ENCODE peak calls at places on chromosomes 1 and 21, in ten cellular contexts. O, H, R, P, I, U, N, F, Q and D are unnamed samples.

GRCh38 chr1:41870076-41870562 is 48.6 kb downstream of the HIVEP3 start:
- DNase-seq in O (no peak), H (no peak), R (no peak), P (no peak), I (no peak), U (no peak), N (no peak), F (no peak), Q (no peak), D (no peak)

GRCh38 chr1:175671066-175671465 is 72.3 kb downstream of the TNR start:
- DNase-seq in O (no peak), H (no peak), R (no peak), P (no peak), I (no peak), U (no peak), N (no peak), F (no peak), Q (no peak), D (no peak)

GRCh38 chr1:94614168-94614815 is 72.7 kb upstream of the F3 start:
- DNase-seq in O (no peak), H (no peak), R (no peak), P (no peak), I (no peak), U (no peak), N (no peak), F (no peak), Q (no peak), D (no peak)

GRCh38 chr1:10857689-10858088 is 61.2 kb upstream of the CASZ1 start:
- DNase-seq in O (no peak), H (no peak), R (no peak), P (no peak), I (no peak), U (no peak), N (no peak), F (no peak), Q (no peak), D (peak)

GRCh38 chr1:159826436-159827101 is at the start of gene SLAMF8:
- DNase-seq in O (no peak), H (peak), R (no peak), P (peak), I (no peak), U (no peak), N (no peak), F (peak), Q (no peak), D (no peak)

GRCh38 chr1:53324728-53325297 is 3.1 kb downstream of the LRP8 start:
- DNase-seq in O (no peak), H (no peak), R (no peak), P (peak), I (no peak), U (peak), N (no peak), F (no peak), Q (no peak), D (no peak)

GRCh38 chr1:43358121-43358745 is 548 bp upstream of the CDC20 start:
- DNase-seq in O (no peak), H (peak), R (peak), P (peak), I (no peak), U (no peak), N (no peak), F (peak), Q (no peak), D (no peak)

GRCh38 chr1:209823143-209824041 is 4.4 kb upstream of the UTP25 start:
- DNase-seq in O (no peak), H (peak), R (peak), P (no peak), I (no peak), U (no peak), N (no peak), F (peak), Q (no peak), D (peak)

GRCh38 chr1:24392982-24393645 is 20.5 kb downstream of the STPG1 start:
- DNase-seq in O (no peak), H (no peak), R (no peak), P (no peak), I (no peak), U (no peak), N (no peak), F (no peak), Q (no peak), D (no peak)

GRCh38 chr21:32046191-32046590 is 173.4 kb downstream of the HUNK start:
- DNase-seq in O (no peak), H (no peak), R (no peak), P (no peak), I (no peak), U (no peak), N (no peak), F (no peak), Q (no peak), D (no peak)

GRCh38 chr1:65792671-65793358 is at the start of gene PDE4B:
- DNase-seq in O (no peak), H (no peak), R (peak), P (no peak), I (no peak), U (peak), N (no peak), F (no peak), Q (no peak), D (no peak)

GRCh38 chr1:1245178-1245839 is 1.2 kb downstream of the C1QTNF12 start:
- DNase-seq in O (no peak), H (no peak), R (no peak), P (no peak), I (no peak), U (peak), N (no peak), F (no peak), Q (no peak), D (no peak)

GRCh38 chr1:17930635-17931034 is 175.5 kb downstream of the ACTL8 start:
- DNase-seq in O (no peak), H (no peak), R (no peak), P (no peak), I (no peak), U (no peak), N (no peak), F (no peak), Q (no peak), D (no peak)

GRCh38 chr1:77438239-77438913 is 156.6 kb downstream of the AK5 start:
- DNase-seq in O (peak), H (no peak), R (no peak), P (peak), I (no peak), U (no peak), N (no peak), F (no peak), Q (no peak), D (peak)

GRCh38 chr1:8874230-8875201 is 4.0 kb downstream of the ENO1 start:
- DNase-seq in O (no peak), H (no peak), R (no peak), P (peak), I (no peak), U (no peak), N (no peak), F (no peak), Q (no peak), D (no peak)

GRCh38 chr1:228415853-228416216 is 826 bp downstream of the TRIM17 start:
- DNase-seq in O (no peak), H (no peak), R (no peak), P (no peak), I (no peak), U (no peak), N (no peak), F (no peak), Q (no peak), D (no peak)

GRCh38 chr1:184296466-184297243 is 90.2 kb upstream of the C1orf21 start:
- DNase-seq in O (peak), H (no peak), R (no peak), P (peak), I (no peak), U (peak), N (no peak), F (no peak), Q (no peak), D (peak)

GRCh38 chr21:25080161-25080560 is 527.1 kb downstream of the MRPL39 start:
- DNase-seq in O (no peak), H (no peak), R (no peak), P (no peak), I (no peak), U (no peak), N (no peak), F (no peak), Q (no peak), D (no peak)

GRCh38 chr1:115138973-115139372 is 49.7 kb upstream of the TSPAN2 start:
- DNase-seq in O (peak), H (peak), R (peak), P (peak), I (peak), U (peak), N (peak), F (peak), Q (peak), D (peak)

GRCh38 chr1:29592731-29593130 is 356.4 kb downstream of the PTPRU start:
- DNase-seq in O (no peak), H (no peak), R (peak), P (no peak), I (no peak), U (no peak), N (no peak), F (no peak), Q (no peak), D (no peak)

GRCh38 chr1:226674892-226675719 is 64.0 kb downstream of the ITPKB start:
- DNase-seq in O (no peak), H (peak), R (no peak), P (no peak), I (no peak), U (no peak), N (no peak), F (peak), Q (peak), D (no peak)

GRCh38 chr1:61358770-61359455 is 276.6 kb downstream of the NFIA start:
- DNase-seq in O (no peak), H (no peak), R (no peak), P (peak), I (no peak), U (no peak), N (no peak), F (no peak), Q (no peak), D (no peak)

GRCh38 chr1:151723726-151724370 is 2.5 kb downstream of the RIIAD1 start:
- DNase-seq in O (no peak), H (no peak), R (peak), P (no peak), I (peak), U (no peak), N (no peak), F (no peak), Q (no peak), D (no peak)

GRCh38 chr1:4772294-4773010 is 118.0 kb downstream of the AJAP1 start:
- DNase-seq in O (no peak), H (no peak), R (no peak), P (no peak), I (no peak), U (no peak), N (no peak), F (no peak), Q (no peak), D (no peak)

GRCh38 chr1:57367945-57368344 is 55.9 kb downstream of the DAB1 start:
- DNase-seq in O (no peak), H (no peak), R (no peak), P (no peak), I (no peak), U (peak), N (no peak), F (no peak), Q (no peak), D (no peak)

GRCh38 chr1:176102700-176103244 is 104.3 kb downstream of the COP1 start:
- DNase-seq in O (no peak), H (no peak), R (no peak), P (no peak), I (no peak), U (no peak), N (no peak), F (no peak), Q (no peak), D (no peak)

GRCh38 chr1:177913762-177914540 is 55.9 kb downstream of the SEC16B start:
- DNase-seq in O (peak), H (no peak), R (peak), P (no peak), I (no peak), U (no peak), N (no peak), F (no peak), Q (no peak), D (no peak)

DNA sequence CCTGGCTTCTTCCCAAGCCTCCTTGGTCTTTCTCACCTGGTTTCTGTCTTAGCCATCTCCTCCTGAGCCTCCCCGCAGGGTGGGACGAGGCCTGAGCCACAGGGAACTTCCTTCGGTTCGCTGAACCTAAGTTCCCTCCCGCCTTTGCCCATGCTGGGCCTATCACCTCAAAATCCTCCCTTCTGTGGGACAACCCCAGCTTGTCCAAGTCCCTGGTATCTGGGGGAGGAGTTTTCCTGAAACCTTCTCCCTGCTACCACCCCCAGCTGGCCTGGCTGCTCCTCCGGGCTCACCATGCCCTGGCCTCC is 27.7 kb upstream of the VPS13D start:
- DNase-seq in O (no peak), H (no peak), R (peak), P (no peak), I (no peak), U (no peak), N (no peak), F (no peak), Q (no peak), D (no peak)
- H3K27ac ChIP-seq in O (no peak), H (peak), R (no peak), P (no peak), I (no peak), U (no peak), N (no peak), F (no peak), Q (no peak), D (no peak)

GRCh38 chr1:185578293-185578692 is 155.9 kb upstream of the HMCN1 start:
- DNase-seq in O (no peak), H (no peak), R (no peak), P (no peak), I (no peak), U (no peak), N (no peak), F (no peak), Q (no peak), D (no peak)

GRCh38 chr1:185570962-185571361 is 163.2 kb upstream of the HMCN1 start:
- DNase-seq in O (no peak), H (no peak), R (no peak), P (no peak), I (no peak), U (no peak), N (no peak), F (peak), Q (no peak), D (no peak)

GRCh38 chr1:185568155-185569123 is 165.8 kb upstream of the HMCN1 start:
- DNase-seq in O (no peak), H (peak), R (no peak), P (no peak), I (no peak), U (no peak), N (no peak), F (peak), Q (no peak), D (no peak)

GRCh38 chr1:185574139-185574835 is 159.9 kb upstream of the HMCN1 start:
- DNase-seq in O (no peak), H (no peak), R (no peak), P (no peak), I (no peak), U (no peak), N (no peak), F (no peak), Q (no peak), D (no peak)
- H3K27ac ChIP-seq in O (no peak), H (no peak), R (no peak), P (no peak), I (no peak), U (no peak), N (no peak), F (no peak), Q (no peak), D (no peak)

GRCh38 chr1:153763365-153764225 is 11.6 kb upstream of the SLC27A3 start:
- DNase-seq in O (no peak), H (no peak), R (no peak), P (no peak), I (no peak), U (no peak), N (no peak), F (no peak), Q (no peak), D (no peak)

GRCh38 chr1:153767519-153767918 is 7.7 kb upstream of the SLC27A3 start:
- DNase-seq in O (no peak), H (no peak), R (no peak), P (no peak), I (no peak), U (peak), N (no peak), F (no peak), Q (no peak), D (no peak)

GRCh38 chr1:153768316-153769126 is 6.7 kb upstream of the SLC27A3 start:
- DNase-seq in O (no peak), H (no peak), R (no peak), P (no peak), I (no peak), U (no peak), N (no peak), F (no peak), Q (no peak), D (no peak)

GRCh38 chr1:153760440-153760839 is 14.8 kb upstream of the SLC27A3 start:
- DNase-seq in O (no peak), H (no peak), R (no peak), P (no peak), I (no peak), U (no peak), N (no peak), F (no peak), Q (no peak), D (no peak)

DNA sequence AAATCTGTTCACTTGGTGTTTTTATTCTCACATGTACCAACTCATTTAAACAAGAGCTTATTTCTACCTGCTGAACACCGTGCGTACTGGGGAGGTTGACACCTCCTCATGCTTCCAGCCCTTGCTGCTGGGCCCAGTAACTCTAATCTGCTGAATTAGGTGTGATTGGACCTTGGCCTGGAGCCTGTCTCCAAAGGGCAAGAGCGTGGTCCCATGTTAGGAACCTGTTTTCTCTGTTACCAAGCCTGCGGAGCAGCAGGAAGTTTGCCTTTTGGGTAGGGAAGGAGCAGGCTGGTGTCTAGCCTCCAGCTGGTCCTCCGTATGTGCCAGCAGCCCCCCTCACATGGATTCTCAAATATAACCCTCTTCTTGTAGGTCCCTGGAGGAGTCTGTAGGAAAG is 10.9 kb upstream of the SLC27A3 start:
- DNase-seq in O (no peak), H (no peak), R (no peak), P (no peak), I (no peak), U (no peak), N (no peak), F (no peak), Q (no peak), D (no peak)
- H3K27ac ChIP-seq in O (no peak), H (no peak), R (no peak), P (no peak), I (no peak), U (no peak), N (peak), F (no peak), Q (no peak), D (no peak)

DNA sequence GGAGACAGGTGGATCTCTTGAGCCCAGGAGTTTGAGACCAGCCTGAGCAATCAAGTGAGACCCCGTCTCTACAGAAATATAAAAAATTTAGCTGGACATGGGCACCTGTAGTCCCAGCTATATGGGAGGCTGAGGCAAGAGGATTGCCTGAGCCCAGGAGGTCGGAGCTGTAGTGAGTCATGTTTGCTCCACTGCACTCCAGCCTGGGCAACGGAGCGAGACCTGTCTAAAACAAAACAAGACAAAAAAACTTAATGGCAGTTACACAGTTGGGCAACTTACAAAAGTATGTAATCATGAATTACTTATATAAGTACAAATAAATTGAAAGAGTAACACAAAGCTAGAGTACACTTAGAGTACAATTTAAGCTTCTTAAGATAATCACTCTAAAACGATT is 25.2 kb downstream of the RC3H1 start:
- DNase-seq in O (no peak), H (no peak), R (no peak), P (peak), I (no peak), U (no peak), N (no peak), F (no peak), Q (no peak), D (no peak)
- H3K27ac ChIP-seq in O (no peak), H (no peak), R (no peak), P (no peak), I (no peak), U (no peak), N (no peak), F (no peak), Q (no peak), D (no peak)

GRCh38 chr1:6511461-6512244 is 20.2 kb upstream of the PLEKHG5 start:
- DNase-seq in O (no peak), H (no peak), R (no peak), P (no peak), I (no peak), U (no peak), N (no peak), F (no peak), Q (no peak), D (no peak)

GRCh38 chr1:6513296-6513928 is 21.9 kb upstream of the PLEKHG5 start:
- DNase-seq in O (no peak), H (no peak), R (no peak), P (no peak), I (no peak), U (peak), N (no peak), F (no peak), Q (no peak), D (no peak)

GRCh38 chr1:6511056-6511455 is 19.6 kb upstream of the PLEKHG5 start:
- DNase-seq in O (no peak), H (no peak), R (no peak), P (no peak), I (no peak), U (no peak), N (no peak), F (no peak), Q (no peak), D (no peak)

GRCh38 chr1:6512908-6513280 is 21.4 kb upstream of the PLEKHG5 start:
- DNase-seq in O (no peak), H (no peak), R (no peak), P (no peak), I (no peak), U (peak), N (no peak), F (no peak), Q (no peak), D (no peak)

DNA sequence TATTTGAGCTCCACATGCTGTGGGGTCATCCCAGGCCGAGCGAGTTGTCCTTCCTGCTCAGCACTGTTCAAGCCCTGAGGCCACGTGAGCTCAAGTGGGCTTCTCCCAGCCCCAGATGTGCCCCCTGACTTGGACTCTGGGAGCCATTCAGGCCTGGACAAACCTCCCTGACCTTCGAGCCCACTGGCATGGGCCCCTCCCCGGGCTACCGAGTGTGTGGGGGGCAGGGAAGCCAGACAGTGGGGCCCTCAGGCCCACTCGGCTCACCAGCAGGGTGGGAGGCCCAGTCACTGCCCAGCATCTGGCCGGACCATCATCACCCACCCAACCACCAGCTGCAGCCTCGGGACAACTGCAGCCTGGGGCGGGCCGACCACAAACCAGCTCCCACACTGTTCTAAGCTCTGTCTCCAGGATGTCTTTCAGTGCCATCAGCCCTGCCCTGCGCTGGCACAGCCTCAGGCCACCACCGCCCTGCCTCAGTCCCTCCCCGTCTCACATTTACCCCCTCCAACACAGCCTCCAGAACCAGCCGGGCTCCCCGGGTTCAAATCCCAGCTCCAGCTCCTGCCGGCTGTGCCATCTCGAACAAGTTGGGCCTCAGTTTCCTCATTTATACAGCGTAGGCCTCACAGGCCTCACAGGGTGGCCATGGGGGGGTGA is 20.9 kb upstream of the PLEKHG5 start:
- DNase-seq in O (no peak), H (no peak), R (no peak), P (no peak), I (no peak), U (peak), N (no peak), F (no peak), Q (no peak), D (no peak)
- H3K27ac ChIP-seq in O (no peak), H (no peak), R (no peak), P (no peak), I (no peak), U (no peak), N (no peak), F (no peak), Q (no peak), D (no peak)